ENCODE peak calls at places on chromosomes 16 and 17, in five cellular contexts. B is K562, P is fibroblast of lung, I is keratinocyte, T is neural progenitor cell. K is an unnamed sample. For H3K4me1, the result is how much of the 10 kb centered on the place peaks cover.

GRCh38 chr17:33234930-33235685 is 58.0 kb downstream of the ASIC2 start:
- DNase-seq in T (no peak), I (peak), B (no peak), P (peak), K (peak)

GRCh38 chr16:24073321-24073720 is 182.8 kb upstream of the CACNG3 start:
- DNase-seq in B (no peak), P (no peak), I (no peak), T (no peak), K (no peak)

GRCh38 chr16:22927306-22927705 is 113.3 kb downstream of the HS3ST2 start:
- DNase-seq in T (no peak), I (no peak), P (no peak), B (no peak), K (no peak)

GRCh38 chr16:29029168-29029994 is 44.5 kb downstream of the LAT start:
- DNase-seq in B (peak), T (peak), P (peak), I (no peak), K (peak)

GRCh38 chr16:31471875-31472558 is at the start of gene TGFB1I1:
- DNase-seq in B (no peak), P (peak), I (no peak), T (peak), K (peak)

GRCh38 chr16:34078697-34079096 is 619.3 kb downstream of the TP53TG3F start:
- DNase-seq in P (peak), I (peak), T (no peak), B (no peak), K (no peak)

GRCh38 chr16:56279132-56279531 is 87.8 kb downstream of the GNAO1 start:
- DNase-seq in I (no peak), P (no peak), T (no peak), B (no peak), K (no peak)

GRCh38 chr17:80892019-80892855 is 99.4 kb upstream of the CHMP6 start:
- DNase-seq in I (peak), T (no peak), P (peak), B (peak), K (peak)

GRCh38 chr17:29180051-29180787 is at the start of gene MYO18A:
- DNase-seq in P (peak), I (no peak), T (peak), B (peak), K (peak)

GRCh38 chr17:80264793-80265075 is 4.1 kb downstream of the RNF213 start:
- DNase-seq in I (no peak), B (no peak), T (no peak), P (no peak), K (no peak)

GRCh38 chr16:69109486-69110270 is 4.2 kb downstream of the HAS3 start:
- DNase-seq in I (no peak), B (no peak), P (no peak), T (no peak), K (no peak)

GRCh38 chr17:2190014-2190413 is 113.6 kb downstream of the SMG6 start:
- DNase-seq in I (no peak), P (no peak), B (no peak), T (no peak), K (no peak)

GRCh38 chr17:80899402-80900268 is 92.0 kb upstream of the CHMP6 start:
- DNase-seq in P (peak), T (peak), B (peak), I (no peak), K (peak)

GRCh38 chr17:83191388-83192160 is 112.2 kb downstream of the METRNL start:
- DNase-seq in I (no peak), B (no peak), P (no peak), T (no peak), K (no peak)

GRCh38 chr17:83053779-83054451 is 25.5 kb upstream of the METRNL start:
- DNase-seq in I (no peak), T (no peak), P (peak), B (no peak), K (no peak)

GRCh38 chr17:39306028-39306427 is 80.3 kb upstream of the STAC2 start:
- DNase-seq in B (no peak), T (peak), P (no peak), I (no peak), K (no peak)

GRCh38 chr16:346587-346986 is 5.9 kb downstream of the AXIN1 start:
- DNase-seq in I (no peak), T (peak), P (no peak), B (no peak), K (no peak)

GRCh38 chr16:2211923-2212347 is 1.3 kb upstream of the BRICD5 start:
- DNase-seq in T (no peak), I (no peak), P (no peak), B (no peak), K (no peak)

GRCh38 chr17:74446551-74447500 is 14.9 kb downstream of the GPRC5C start:
- DNase-seq in B (no peak), P (no peak), T (no peak), I (no peak), K (no peak)

GRCh38 chr16:25158401-25158800 is 46.9 kb downstream of the LCMT1 start:
- DNase-seq in P (no peak), I (no peak), B (no peak), T (no peak), K (no peak)

GRCh38 chr16:20746461-20746860 is 4.8 kb upstream of the THUMPD1 start:
- DNase-seq in B (no peak), P (no peak), I (no peak), T (no peak), K (no peak)

GRCh38 chr17:57662644-57663308 is 82.3 kb downstream of the CCDC182 start:
- DNase-seq in B (peak), I (peak), P (peak), T (peak), K (peak)

GRCh38 chr16:32116080-32116479 is 137.0 kb upstream of the TP53TG3D start:
- DNase-seq in I (no peak), B (peak), P (no peak), T (no peak), K (peak)

GRCh38 chr17:7176870-7177209 is 2.3 kb downstream of the ASGR1 start:
- DNase-seq in P (no peak), T (peak), I (no peak), B (no peak), K (peak)

GRCh38 chr17:55157165-55157564 is 107.6 kb upstream of the HLF start:
- DNase-seq in B (no peak), T (no peak), I (no peak), P (peak), K (peak)

GRCh38 chr17:55845385-55845784 is 94.5 kb downstream of the PCTP start:
- DNase-seq in T (peak), B (no peak), P (peak), I (no peak), K (peak)

GRCh38 chr17:77875881-77876509 is 82.5 kb upstream of the TNRC6C start:
- DNase-seq in B (peak), P (no peak), T (no peak), I (no peak), K (no peak)

GRCh38 chr17:30391534-30391933 is 12.8 kb downstream of the CPD start:
- DNase-seq in B (no peak), P (no peak), T (no peak), I (no peak), K (no peak)

DNA sequence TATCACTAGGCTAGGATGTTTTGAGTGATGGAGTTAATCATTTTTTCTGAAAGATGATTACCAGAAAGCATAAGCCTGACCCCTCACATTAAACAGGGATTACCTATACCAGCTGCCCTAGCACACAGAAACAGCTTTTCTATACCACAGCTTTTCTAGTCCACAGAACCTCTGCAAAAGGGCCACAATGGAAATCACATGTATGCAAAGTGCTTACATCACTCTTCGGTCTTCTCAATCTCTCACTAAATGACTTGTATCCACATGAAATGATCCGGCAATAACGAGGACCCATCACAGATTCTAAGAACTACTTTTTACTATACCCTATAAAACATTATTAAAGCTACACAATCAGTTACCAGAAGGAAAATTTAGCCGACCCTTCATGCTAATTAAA is 2.6 kb downstream of the CSNK2A2 start:
- DNase-seq in T (no peak), I (no peak), P (no peak), B (no peak), K (no peak)
- H3K4me3 ChIP-seq in T (no peak), I (no peak), P (no peak), B (no peak), K (no peak)

DNA sequence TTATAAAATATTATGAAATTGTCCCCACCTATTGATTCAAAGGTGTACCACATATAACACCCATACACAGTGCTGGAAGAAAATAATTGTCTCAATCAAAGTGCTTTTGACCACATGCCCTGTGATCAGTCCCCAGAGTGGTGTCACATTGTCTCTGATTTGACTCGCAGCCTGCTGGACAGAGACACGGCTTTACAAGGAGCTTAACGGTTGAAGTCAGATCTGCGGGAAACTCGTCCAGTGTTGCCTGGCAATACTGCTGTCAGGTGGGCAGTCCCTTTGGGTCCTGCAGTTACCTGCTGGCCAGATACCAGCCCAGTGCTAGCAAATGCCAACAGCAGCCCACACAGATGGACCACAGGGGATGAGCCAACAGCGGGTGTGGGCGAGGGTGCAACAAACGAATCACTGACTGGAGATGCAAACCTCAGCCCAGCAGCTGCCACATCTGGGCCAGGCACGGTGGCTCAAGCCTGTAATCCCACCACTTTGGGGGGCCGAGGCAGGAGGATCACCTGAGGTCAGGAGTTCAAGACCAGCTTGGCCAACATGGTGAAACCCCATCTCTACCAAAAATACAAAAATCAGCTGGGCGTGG is 26.2 kb upstream of the SSTR2 start:
- DNase-seq in B (no peak), I (no peak), T (peak), P (no peak), K (no peak)
- H3K9ac ChIP-seq in B (no peak), I (no peak), T (no peak), P (no peak), K (no peak)

DNA sequence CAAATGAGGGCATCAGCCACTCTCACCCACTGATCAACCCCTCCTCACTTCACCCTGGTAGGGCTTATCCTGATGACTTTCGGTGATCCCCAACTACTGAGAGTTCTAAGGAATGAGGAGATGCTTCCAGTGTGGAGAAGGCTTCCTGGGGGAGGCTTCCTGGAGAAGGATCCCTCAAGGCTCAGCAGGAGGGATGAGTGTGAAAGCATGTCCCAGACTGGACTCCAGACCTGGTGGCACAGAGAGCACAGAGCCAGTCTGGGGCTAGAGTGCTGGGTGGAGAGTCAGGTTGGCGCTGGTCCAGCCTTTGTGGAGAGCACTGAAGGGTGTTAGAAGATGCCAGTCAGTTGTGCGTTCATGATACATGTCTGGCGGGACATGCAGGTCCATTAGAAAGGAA is 53.7 kb downstream of the PLD6 start:
- DNase-seq in B (no peak), P (no peak), T (no peak), I (no peak), K (peak)
- H3K4me1 ChIP-seq in B (under half), P (under half), T (under half), I (half or more), K (half or more)

DNA sequence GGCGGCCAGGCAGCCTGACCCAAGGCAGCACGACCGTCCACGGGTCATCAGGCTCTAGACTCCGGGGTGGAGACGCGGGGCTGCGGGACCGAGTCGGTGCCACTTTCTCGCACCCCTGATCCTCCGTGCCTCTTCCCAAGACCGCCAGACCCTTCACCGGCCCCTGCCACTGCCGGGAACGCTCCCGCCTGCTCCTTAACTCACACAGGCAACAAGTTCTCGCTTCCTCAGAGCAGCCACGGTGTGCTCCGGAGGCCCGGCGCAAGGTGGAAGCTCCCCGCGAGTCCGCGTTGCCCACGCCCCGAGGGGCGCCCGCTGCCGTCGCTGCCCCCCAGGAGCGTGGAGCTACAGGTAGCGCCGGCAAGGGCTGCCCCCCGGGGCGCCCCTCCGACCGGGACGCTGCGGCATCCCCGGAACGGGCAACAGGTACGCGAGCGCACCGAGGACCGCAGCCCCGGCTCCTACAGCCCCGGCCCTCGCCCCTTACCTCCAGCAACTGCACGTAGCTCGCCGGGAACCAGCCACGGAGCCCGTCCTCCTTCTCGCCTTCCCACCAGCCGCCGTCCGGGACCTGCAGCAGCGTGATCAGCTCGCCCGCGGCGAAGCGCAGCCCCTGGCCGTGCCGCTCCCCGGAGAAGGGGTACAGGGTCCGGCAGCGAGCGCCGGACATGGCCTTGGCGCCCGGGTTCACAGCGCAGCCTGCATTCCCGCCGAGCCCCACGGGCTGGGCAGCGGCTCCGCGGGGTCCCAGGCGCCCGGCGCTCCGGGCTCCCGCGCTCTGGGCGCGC is 491 bp downstream of the GAS7 start:
- DNase-seq in P (no peak), I (no peak), T (peak), B (no peak), K (peak)
- H3K4me3 ChIP-seq in P (peak), I (peak), T (peak), B (no peak), K (peak)

DNA sequence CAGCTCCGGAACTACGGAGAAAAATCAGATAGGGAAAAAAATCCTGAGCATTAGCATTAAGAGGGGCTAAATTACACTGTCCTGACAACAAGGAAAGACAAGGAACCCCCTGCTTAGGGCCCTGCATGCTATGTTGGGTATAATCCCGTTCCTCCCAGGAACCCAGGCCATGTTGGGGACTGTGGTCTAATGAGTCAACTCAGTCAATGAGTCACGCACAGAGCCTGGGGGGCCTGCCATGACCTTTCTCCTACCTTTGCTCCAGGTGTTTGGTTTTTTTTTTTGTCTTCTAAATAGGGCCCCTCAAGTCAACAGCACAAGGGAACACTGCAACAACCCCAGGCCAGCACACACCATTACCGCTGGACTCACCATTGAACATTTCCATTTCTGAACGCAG is 8.9 kb upstream of the ZNF200 start:
- DNase-seq in B (no peak), T (no peak), P (no peak), I (no peak), K (no peak)
- H3K9ac ChIP-seq in B (no peak), T (no peak), P (no peak), I (no peak), K (no peak)